ENCODE peak calls at places on chromosome X, in eight cellular contexts. M, V, H, E, Y, P, B and S are unnamed samples. For H3K36me3, the result is how much of the 10 kb centered on the place peaks cover.

GRCh38 chrX:152823657-152824056 is 6.9 kb downstream of the CETN2 start:
- DNase-seq in H (no peak), B (no peak), E (no peak), P (no peak), V (no peak), M (no peak), Y (no peak), S (no peak)

GRCh38 chrX:106927700-106928099 is 7.5 kb downstream of the CLDN2 start:
- DNase-seq in B (no peak), Y (no peak), V (no peak), E (peak), M (no peak), P (no peak), H (no peak), S (no peak)

GRCh38 chrX:123422875-123423274 is 238.8 kb downstream of the GRIA3 start:
- DNase-seq in M (peak), B (peak), P (peak), Y (no peak), V (peak), H (peak), E (peak), S (no peak)

GRCh38 chrX:98962996-98963395 is 1447.1 kb downstream of the PCDH19 start:
- DNase-seq in H (no peak), V (no peak), Y (no peak), M (no peak), P (no peak), B (no peak), E (no peak), S (no peak)

GRCh38 chrX:40172980-40173661 is 75.4 kb upstream of the BCOR start:
- DNase-seq in Y (no peak), E (no peak), H (no peak), V (no peak), B (no peak), M (no peak), P (no peak), S (no peak)

GRCh38 chrX:12563121-12563520 is 228.1 kb upstream of the PRPS2 start:
- DNase-seq in M (no peak), Y (no peak), E (peak), P (no peak), H (no peak), V (no peak), B (no peak), S (no peak)

GRCh38 chrX:19382500-19383145 is 38.9 kb downstream of the PDHA1 start:
- DNase-seq in E (peak), M (peak), V (peak), B (no peak), H (peak), P (peak), Y (peak), S (peak)

GRCh38 chrX:131752493-131753198 is 208.8 kb downstream of the OR13H1 start:
- DNase-seq in V (no peak), M (no peak), E (no peak), Y (peak), H (no peak), P (peak), B (peak), S (no peak)

GRCh38 chrX:20116575-20117240 is at the start of gene MAP7D2:
- DNase-seq in V (peak), M (no peak), H (no peak), Y (no peak), E (no peak), P (no peak), B (no peak), S (no peak)

GRCh38 chrX:76183289-76184057 is 10.6 kb downstream of the PBDC1 start:
- DNase-seq in M (no peak), H (no peak), B (no peak), E (peak), V (no peak), Y (no peak), P (peak), S (no peak)

GRCh38 chrX:85309717-85310116 is 65.9 kb downstream of the ZNF711 start:
- DNase-seq in H (no peak), B (no peak), E (no peak), P (no peak), Y (no peak), V (peak), M (no peak), S (no peak)

GRCh38 chrX:41559662-41560061 is 112.5 kb downstream of the NYX start:
- DNase-seq in Y (no peak), H (peak), P (peak), B (no peak), V (no peak), M (peak), E (peak), S (no peak)

GRCh38 chrX:136048446-136048845 is 63.2 kb downstream of the SLC9A6 start:
- DNase-seq in H (no peak), B (no peak), V (no peak), E (peak), M (no peak), Y (no peak), P (no peak), S (no peak)

GRCh38 chrX:150465326-150465725 is 102.2 kb downstream of the MAMLD1 start:
- DNase-seq in E (no peak), M (no peak), H (no peak), V (no peak), Y (no peak), B (no peak), P (no peak), S (no peak)

GRCh38 chrX:78375894-78376293 is 48.5 kb upstream of the CYSLTR1 start:
- DNase-seq in B (no peak), H (no peak), M (no peak), P (no peak), Y (no peak), V (no peak), E (no peak), S (no peak)

GRCh38 chrX:99397879-99398278 is 1012.2 kb downstream of the PCDH19 start:
- DNase-seq in H (no peak), V (no peak), E (no peak), Y (no peak), P (no peak), M (no peak), B (no peak), S (no peak)

GRCh38 chrX:20620301-20620700 is 353.6 kb upstream of the RPS6KA3 start:
- DNase-seq in B (no peak), Y (no peak), E (no peak), M (no peak), H (no peak), V (no peak), P (peak), S (no peak)

GRCh38 chrX:103716967-103717366 is 6.3 kb downstream of the TMEM31 start:
- DNase-seq in B (no peak), E (peak), Y (no peak), P (no peak), M (no peak), H (no peak), V (no peak), S (no peak)

GRCh38 chrX:76159453-76159852 is 13.4 kb upstream of the PBDC1 start:
- DNase-seq in E (no peak), P (no peak), V (no peak), M (no peak), Y (no peak), B (no peak), H (no peak), S (no peak)

GRCh38 chrX:2627272-2627867 is 63.7 kb upstream of the CD99 start:
- DNase-seq in Y (peak), P (peak), E (peak), B (no peak), V (peak), M (peak), H (no peak), S (no peak)

GRCh38 chrX:40809210-40809609 is 73.9 kb upstream of the MED14 start:
- DNase-seq in E (no peak), V (no peak), B (no peak), P (no peak), Y (no peak), M (no peak), H (no peak), S (no peak)

GRCh38 chrX:53550756-53551463 is 116.7 kb upstream of the HSD17B10 start:
- DNase-seq in M (no peak), Y (no peak), E (no peak), B (no peak), V (no peak), P (no peak), H (no peak), S (no peak)
- H3K36me3 ChIP-seq in M (half or more), Y (under half), E (under half), B (under half), V (under half), P (half or more), H (under half), S (half or more)

GRCh38 chrX:100819534-100819836 is 706 bp upstream of the CSTF2 start:
- DNase-seq in V (no peak), M (no peak), Y (no peak), E (no peak), H (no peak), B (no peak), P (no peak), S (peak)

GRCh38 chrX:100817340-100817739 is 2.9 kb upstream of the CSTF2 start:
- DNase-seq in E (no peak), M (no peak), V (no peak), B (no peak), P (no peak), H (no peak), Y (no peak), S (no peak)

GRCh38 chrX:100819837-100820666 is at the start of gene CSTF2:
- DNase-seq in M (peak), V (peak), Y (peak), P (peak), B (peak), E (peak), H (peak), S (peak)
- TF ChIP-seq CTCF in M (peak), V (peak), Y (no peak), P (peak), B (no peak), E (peak), H (no peak), S (peak)

GRCh38 chrX:80293354-80293753 is 126.9 kb upstream of the TENT5D start:
- DNase-seq in E (no peak), Y (no peak), H (no peak), P (no peak), B (no peak), M (peak), V (no peak), S (no peak)

GRCh38 chrX:80285131-80285773 is 135.0 kb upstream of the TENT5D start:
- DNase-seq in P (no peak), M (peak), Y (no peak), E (peak), B (peak), H (no peak), V (peak), S (no peak)

GRCh38 chrX:80290834-80291233 is 129.4 kb upstream of the TENT5D start:
- DNase-seq in P (no peak), H (no peak), Y (no peak), V (no peak), E (no peak), M (no peak), B (no peak), S (no peak)
- H3K36me3 ChIP-seq in P (under half), H (under half), Y (under half), V (under half), E (under half), M (under half), B (under half), S (under half)

GRCh38 chrX:95764972-95765451 is 919.6 kb upstream of the DIAPH2 start:
- DNase-seq in B (no peak), Y (no peak), V (peak), M (peak), P (peak), E (peak), H (peak), S (no peak)
- TF ChIP-seq CTCF in B (peak), Y (no peak), V (peak), M (peak), P (peak), E (peak), H (peak), S (peak)